ENCODE peak calls at places on chromosomes 16 and 17, in six cellular contexts. C, F, W, D, R and Z are unnamed samples.

GRCh38 chr17:29146369-29146972 is 33.7 kb downstream of the MYO18A start:
- DNase-seq in R (no peak), W (no peak), C (no peak), F (no peak), D (no peak), Z (no peak)

GRCh38 chr16:19517424-19518089 is 4.3 kb downstream of the GDE1 start:
- DNase-seq in C (peak), D (peak), W (peak), R (no peak), F (no peak), Z (peak)

GRCh38 chr17:63948521-63948920 is 16.4 kb upstream of the CD79B start:
- DNase-seq in W (no peak), F (no peak), C (no peak), D (no peak), R (no peak), Z (no peak)

GRCh38 chr16:73066927-73067670 is 19.2 kb upstream of the ZFHX3 start:
- DNase-seq in F (no peak), R (no peak), D (no peak), W (peak), C (no peak), Z (peak)

GRCh38 chr16:72191551-72191950 is 19.6 kb upstream of the PMFBP1 start:
- DNase-seq in D (no peak), W (no peak), R (no peak), F (no peak), C (no peak), Z (peak)

GRCh38 chr17:64240741-64241347 is 22.2 kb downstream of the TEX2 start:
- DNase-seq in W (peak), D (peak), C (no peak), R (no peak), F (no peak), Z (peak)

GRCh38 chr17:73191443-73192218 is 1.2 kb upstream of the COG1 start:
- DNase-seq in D (peak), F (no peak), R (peak), C (peak), W (peak), Z (peak)

GRCh38 chr16:86049641-86050040 is 150.7 kb downstream of the IRF8 start:
- DNase-seq in W (no peak), C (no peak), R (no peak), F (no peak), D (no peak), Z (no peak)